ENCODE peak calls at places on chromosomes 5 and 9, in nine cellular contexts. P is upper lobe of left lung, K is GM13977, C is endothelial cell, H is BJ, E is choroid plexus epithelial cell, G is breast epithelium, V is HCT116, J is SK-N-SH. W is an unnamed sample.

GRCh38 chr5:78922879-78923621 is 62.1 kb downstream of the ARSB start:
- DNase-seq in P (no peak), K (peak), C (no peak), H (no peak), E (no peak), G (no peak), V (no peak), J (no peak), W (no peak)

GRCh38 chr9:81673310-81673709 is 16.0 kb downstream of the TLE1 start:
- DNase-seq in P (no peak), K (no peak), C (no peak), H (no peak), E (no peak), G (no peak), V (no peak), J (no peak), W (no peak)

GRCh38 chr5:168818586-168818985 is 239.4 kb upstream of the PANK3 start:
- DNase-seq in P (peak), K (no peak), C (no peak), H (no peak), E (no peak), G (no peak), V (no peak), J (no peak), W (no peak)

GRCh38 chr9:130199605-130200004 is 27.4 kb downstream of the NCS1 start:
- DNase-seq in P (no peak), K (no peak), C (no peak), H (peak), E (no peak), G (no peak), V (no peak), J (no peak), W (no peak)

GRCh38 chr9:134365791-134366222 is 39.6 kb downstream of the RXRA start:
- DNase-seq in P (no peak), K (no peak), C (no peak), H (peak), E (peak), G (no peak), V (no peak), J (peak), W (peak)

GRCh38 chr5:154793599-154794524 is 38.7 kb downstream of the LARP1 start:
- DNase-seq in P (peak), K (no peak), C (no peak), H (no peak), E (peak), G (no peak), V (no peak), J (no peak), W (no peak)

GRCh38 chr5:40780199-40780598 is 18.0 kb downstream of the PRKAA1 start:
- DNase-seq in P (no peak), K (no peak), C (no peak), H (no peak), E (no peak), G (no peak), V (no peak), J (no peak), W (no peak)

GRCh38 chr5:3359642-3360041 is 236.0 kb upstream of the IRX1 start:
- DNase-seq in P (no peak), K (no peak), C (no peak), H (no peak), E (no peak), G (no peak), V (no peak), J (no peak), W (no peak)

GRCh38 chr5:60399507-60399906 is 300.5 kb downstream of the DEPDC1B start:
- DNase-seq in P (peak), K (no peak), C (no peak), H (no peak), E (no peak), G (no peak), V (no peak), J (no peak), W (no peak)

DNA sequence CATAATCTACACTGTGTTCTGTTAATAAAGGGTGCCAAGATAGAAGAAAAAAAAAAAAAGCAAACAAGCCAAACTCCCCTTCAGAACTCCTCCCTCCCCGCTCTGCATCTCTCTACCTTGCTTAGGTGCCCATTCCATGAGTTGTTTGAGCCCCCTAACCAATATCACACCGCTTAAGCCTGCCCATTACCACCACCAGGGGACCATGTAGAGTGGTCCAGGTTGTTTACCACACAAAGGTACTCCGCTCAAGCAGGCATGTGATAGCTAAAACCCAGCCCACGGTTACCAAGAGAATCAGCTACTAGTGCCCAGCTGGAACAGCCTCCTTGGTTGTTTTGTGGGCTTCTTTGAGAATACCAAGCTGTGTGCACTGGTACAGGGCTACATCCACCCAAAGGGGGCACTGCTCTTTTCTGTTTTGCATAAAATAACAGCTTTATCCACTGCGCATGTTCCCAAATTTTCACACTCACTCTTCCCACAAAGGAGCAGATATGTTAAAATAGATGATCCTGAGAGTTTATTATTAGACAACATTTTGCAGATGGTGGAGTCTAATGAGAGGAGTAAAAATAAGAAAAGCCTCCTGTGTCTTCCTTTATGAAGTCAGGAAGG is 304.1 kb downstream of the DEPDC1B start:
- DNase-seq in P (no peak), K (no peak), C (no peak), H (no peak), E (peak), G (no peak), V (no peak), J (no peak), W (no peak)
- TF ChIP-seq CTCF in P (no peak), K (no peak), C (peak), H (no peak), E (peak), G (no peak), V (no peak), J (peak), W (no peak)

GRCh38 chr5:160418561-160419457 is at the start of gene SLU7:
- DNase-seq in P (peak), K (peak), C (peak), H (peak), E (peak), G (peak), V (peak), J (peak), W (peak)

GRCh38 chr5:160421625-160422258 is at the start of gene PTTG1:
- DNase-seq in P (peak), K (peak), C (peak), H (peak), E (peak), G (peak), V (peak), J (peak), W (peak)

GRCh38 chr5:160420331-160420610 is 1.4 kb upstream of the PTTG1 start:
- DNase-seq in P (no peak), K (no peak), C (no peak), H (no peak), E (no peak), G (no peak), V (no peak), J (no peak), W (no peak)

GRCh38 chr5:160423025-160423554 is 1.4 kb downstream of the PTTG1 start:
- DNase-seq in P (no peak), K (no peak), C (no peak), H (no peak), E (no peak), G (no peak), V (no peak), J (no peak), W (no peak)

GRCh38 chr5:160419458-160420330 is 813 bp upstream of the SLU7 start:
- DNase-seq in P (no peak), K (no peak), C (no peak), H (no peak), E (no peak), G (no peak), V (no peak), J (no peak), W (no peak)
- TF ChIP-seq CTCF in P (no peak), K (no peak), C (no peak), H (no peak), E (no peak), G (no peak), V (no peak), J (no peak), W (no peak)

GRCh38 chr5:118060833-118061232 is 927.5 kb downstream of the DTWD2 start:
- DNase-seq in P (no peak), K (no peak), C (no peak), H (no peak), E (no peak), G (no peak), V (peak), J (no peak), W (no peak)
- TF ChIP-seq CTCF in P (no peak), K (no peak), C (peak), H (peak), E (no peak), G (no peak), V (peak), J (peak), W (peak)

DNA sequence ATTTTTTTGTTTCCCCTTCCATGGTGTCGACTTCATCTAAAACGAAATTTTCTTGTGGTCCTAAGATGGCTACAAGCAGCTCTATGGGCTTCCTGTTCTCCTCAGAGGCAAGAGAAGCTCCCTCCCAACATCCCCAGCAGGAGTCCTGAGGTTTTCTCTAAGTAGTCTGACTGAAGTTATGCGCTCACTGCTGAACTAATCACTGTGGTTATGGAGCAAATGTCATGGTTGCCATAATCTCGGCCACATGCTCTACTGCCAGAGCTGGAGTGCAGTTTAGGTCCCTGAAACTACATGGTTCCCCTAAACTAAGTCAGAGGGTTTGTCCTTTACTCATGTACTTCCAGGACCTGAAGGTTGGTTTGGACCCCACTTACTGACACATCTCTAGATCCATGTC is 68.0 kb upstream of the MAMDC2 start:
- DNase-seq in P (no peak), K (no peak), C (no peak), H (peak), E (peak), G (no peak), V (no peak), J (no peak), W (no peak)
- TF ChIP-seq CTCF in P (no peak), K (no peak), C (no peak), H (no peak), E (peak), G (no peak), V (no peak), J (no peak), W (no peak)

DNA sequence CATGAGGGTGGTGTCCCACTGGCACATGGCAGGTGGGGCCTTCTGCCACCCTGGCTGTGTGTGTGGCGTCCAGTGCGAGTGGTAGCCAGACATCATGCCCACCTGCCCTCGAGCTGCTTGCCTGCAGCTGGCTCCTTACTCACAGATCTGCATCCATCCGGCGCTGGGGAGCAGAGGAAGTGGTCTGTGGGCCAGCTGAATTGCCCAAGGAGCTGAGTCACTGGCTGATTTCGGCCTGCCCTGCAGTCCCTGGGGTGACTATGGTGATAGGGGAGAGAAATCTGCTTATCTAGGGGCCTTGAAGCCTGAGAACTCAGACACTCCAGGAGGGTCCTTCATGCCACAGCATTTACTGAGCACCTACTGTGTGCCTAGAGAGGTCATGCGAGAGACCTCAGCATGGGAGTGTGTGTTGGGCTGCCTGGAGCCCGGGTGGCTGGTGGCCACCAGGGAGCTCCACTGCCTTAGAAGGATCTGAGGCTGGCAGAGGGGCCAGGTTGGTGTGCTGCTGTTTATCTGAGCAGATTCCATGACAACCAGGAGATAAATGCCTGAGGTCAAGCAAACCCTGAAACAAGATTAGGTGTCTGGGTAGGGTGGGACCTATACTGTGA is 57.1 kb downstream of the SLC22A5 start:
- DNase-seq in P (peak), K (peak), C (no peak), H (peak), E (peak), G (no peak), V (no peak), J (peak), W (peak)
- TF ChIP-seq CTCF in P (peak), K (peak), C (no peak), H (peak), E (peak), G (no peak), V (peak), J (peak), W (peak)

GRCh38 chr5:150118561-150119229 is 32.3 kb upstream of the CSF1R start:
- DNase-seq in P (no peak), K (no peak), C (no peak), H (no peak), E (peak), G (peak), V (no peak), J (no peak), W (no peak)

GRCh38 chr5:150120062-150120441 is 33.7 kb upstream of the CSF1R start:
- DNase-seq in P (no peak), K (no peak), C (no peak), H (no peak), E (peak), G (peak), V (no peak), J (no peak), W (no peak)

GRCh38 chr5:150117945-150118560 is 31.7 kb upstream of the CSF1R start:
- DNase-seq in P (no peak), K (no peak), C (no peak), H (no peak), E (peak), G (peak), V (no peak), J (no peak), W (no peak)

GRCh38 chr5:150120617-150121447 is 34.5 kb upstream of the CSF1R start:
- DNase-seq in P (no peak), K (no peak), C (no peak), H (no peak), E (peak), G (peak), V (no peak), J (no peak), W (no peak)

DNA sequence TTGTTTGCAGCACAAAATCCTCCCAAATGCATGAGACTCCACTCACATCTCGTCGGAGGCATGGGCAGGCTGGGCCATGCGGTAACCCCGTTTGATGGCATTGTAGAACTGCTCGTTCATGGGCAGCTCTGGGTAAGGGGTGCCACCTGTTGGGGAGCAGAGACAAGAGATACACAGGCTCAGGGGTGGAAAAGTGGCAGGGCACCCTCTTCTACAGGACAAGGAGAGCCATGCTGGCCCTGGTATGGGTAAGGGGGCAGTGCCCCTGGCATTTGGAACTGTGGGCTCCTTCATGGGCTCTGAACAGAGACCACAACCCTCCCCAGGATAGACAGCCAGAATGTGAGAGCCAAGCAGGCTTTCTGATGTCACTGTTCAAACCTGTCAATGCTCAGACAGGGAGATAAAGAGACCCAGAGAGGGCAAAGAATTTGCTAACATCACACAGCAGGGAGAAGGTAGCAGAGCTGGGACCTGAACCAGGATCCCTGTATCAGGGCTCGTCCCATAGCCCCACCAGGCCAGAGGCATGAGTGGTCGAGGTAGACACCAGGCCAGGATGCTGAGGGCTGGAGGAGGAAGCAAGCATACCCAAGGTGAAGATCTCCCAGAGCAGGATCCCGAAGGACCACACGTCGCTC is 33.2 kb upstream of the CSF1R start:
- DNase-seq in P (no peak), K (no peak), C (no peak), H (no peak), E (peak), G (peak), V (no peak), J (no peak), W (no peak)
- TF ChIP-seq CTCF in P (peak), K (peak), C (no peak), H (no peak), E (no peak), G (no peak), V (no peak), J (no peak), W (no peak)

DNA sequence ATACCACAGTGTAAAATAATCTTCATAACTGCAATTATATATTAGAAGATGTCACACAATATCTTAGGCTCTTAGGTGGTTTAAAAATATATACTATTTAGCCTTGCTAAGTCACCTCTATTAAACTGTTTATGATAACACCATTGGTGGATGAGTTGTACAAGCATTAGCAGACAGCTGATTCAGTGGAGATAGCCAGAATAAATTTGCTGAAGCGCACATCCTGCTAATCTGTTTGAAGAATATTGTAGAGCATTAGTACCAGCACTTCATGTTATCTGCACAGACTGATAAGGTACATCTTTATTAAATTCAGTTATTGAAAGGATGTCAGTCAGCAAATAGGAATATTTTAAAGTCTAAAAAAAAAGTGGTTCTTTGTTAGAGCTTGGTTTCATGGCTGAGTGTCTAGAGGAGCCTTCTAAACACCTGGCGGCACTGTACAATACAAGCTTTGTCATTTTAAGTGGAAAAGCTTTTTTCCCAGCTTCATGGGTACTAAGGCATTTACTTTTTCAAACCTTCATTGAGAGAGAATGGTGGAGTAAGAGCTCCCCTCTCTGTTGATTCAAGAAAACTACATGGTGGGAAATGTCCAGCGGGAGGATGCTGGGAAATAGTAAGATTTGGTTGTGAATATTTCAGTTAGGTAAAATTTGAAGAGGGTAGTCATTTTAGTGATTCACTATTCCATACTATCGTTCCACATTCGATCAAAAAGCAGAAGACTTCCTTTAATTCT is 275.1 kb downstream of the SLF1 start:
- DNase-seq in P (no peak), K (no peak), C (no peak), H (no peak), E (peak), G (no peak), V (peak), J (peak), W (no peak)
- TF ChIP-seq CTCF in P (no peak), K (peak), C (peak), H (peak), E (peak), G (no peak), V (peak), J (peak), W (peak)

DNA sequence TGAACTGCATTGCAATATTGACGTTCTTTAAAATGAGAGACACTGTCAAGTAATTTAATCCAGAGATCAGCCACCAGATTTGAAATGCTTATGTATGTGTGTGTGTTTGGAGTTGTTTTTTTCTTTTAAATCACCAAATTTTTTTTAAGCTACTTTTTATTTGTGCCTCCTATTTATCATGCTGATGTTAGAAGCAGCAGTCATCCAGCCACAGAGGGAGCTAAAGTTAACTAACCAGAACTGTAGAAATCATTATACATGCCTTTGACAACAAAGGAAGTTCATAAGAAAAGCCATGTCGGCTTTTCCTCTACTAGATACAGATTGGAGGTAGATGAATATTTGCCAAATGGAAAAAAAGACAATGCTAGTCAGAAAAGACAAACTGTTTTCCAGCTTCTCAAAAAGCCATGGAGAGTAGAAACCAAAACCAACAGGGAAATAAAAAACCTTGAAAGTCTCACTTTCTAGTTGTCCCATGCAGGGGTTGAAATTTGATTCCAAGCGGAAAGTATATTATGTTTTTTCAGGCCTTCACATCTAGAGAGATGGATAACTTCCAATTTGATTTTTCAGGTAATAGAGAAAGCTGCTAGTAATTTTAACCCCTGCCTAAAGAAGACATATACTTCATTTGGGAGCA is 4.5 kb downstream of the PURA start:
- DNase-seq in P (no peak), K (no peak), C (no peak), H (no peak), E (peak), G (no peak), V (no peak), J (no peak), W (no peak)
- TF ChIP-seq CTCF in P (no peak), K (peak), C (no peak), H (no peak), E (no peak), G (no peak), V (no peak), J (peak), W (no peak)

DNA sequence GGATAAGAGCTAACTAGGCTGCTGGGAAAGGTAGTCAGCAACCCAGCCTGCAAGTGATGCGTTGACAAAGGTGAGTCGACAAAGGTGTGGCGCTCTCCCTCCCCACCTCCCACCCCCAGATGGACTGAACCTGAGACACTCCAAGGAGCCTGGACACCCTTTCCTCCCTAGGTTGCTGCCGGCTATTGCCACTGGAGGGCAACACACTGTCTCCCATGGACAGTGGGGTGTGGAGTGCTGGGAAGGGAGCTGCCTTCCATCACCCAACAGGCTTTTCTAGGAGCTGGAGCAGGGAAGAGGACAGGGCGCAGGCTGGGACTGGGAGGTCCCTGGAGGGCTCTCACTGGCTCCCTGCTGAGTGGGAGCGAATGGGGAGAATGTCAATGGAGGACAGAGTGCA is 75.4 kb upstream of the ARAP3 start:
- DNase-seq in P (no peak), K (no peak), C (peak), H (no peak), E (peak), G (no peak), V (peak), J (peak), W (no peak)
- TF ChIP-seq CTCF in P (peak), K (peak), C (no peak), H (peak), E (peak), G (peak), V (peak), J (peak), W (peak)

GRCh38 chr5:565782-566445 is 41.7 kb upstream of the SLC9A3 start:
- DNase-seq in P (peak), K (no peak), C (no peak), H (no peak), E (peak), G (no peak), V (no peak), J (no peak), W (no peak)
- TF ChIP-seq CTCF in P (no peak), K (peak), C (no peak), H (no peak), E (no peak), G (no peak), V (no peak), J (no peak), W (no peak)